ENCODE peak calls at places on chromosomes 1 and 21, in five cellular contexts. A, S, D, T and W are unnamed samples.

GRCh38 chr1:157969693-157970485 is 23.6 kb upstream of the KIRREL1 start:
- DNase-seq in A (peak; percentile 3), S (no peak), D (peak; percentile 81), T (no peak), W (peak; percentile 84)

GRCh38 chr21:46538262-46538661 is 66.6 kb downstream of the S100B start:
- DNase-seq in A (no peak), S (no peak), D (no peak), T (no peak), W (no peak)

GRCh38 chr1:160781914-160782689 is 13.9 kb upstream of the LY9 start:
- DNase-seq in A (no peak), S (no peak), D (no peak), T (no peak), W (no peak)

GRCh38 chr1:114023377-114023776 is 44.1 kb downstream of the OLFML3 start:
- DNase-seq in A (no peak), S (no peak), D (no peak), T (no peak), W (no peak)

GRCh38 chr21:35737425-35737824 is 322.9 kb downstream of the SETD4 start:
- DNase-seq in A (no peak), S (no peak), D (no peak), T (no peak), W (no peak)

GRCh38 chr1:91278754-91279153 is 125.9 kb downstream of the HFM1 start:
- DNase-seq in A (no peak), S (no peak), D (peak; percentile 16), T (no peak), W (peak; percentile 13)

GRCh38 chr1:69284508-69284907 is 283.2 kb upstream of the LRRC7 start:
- DNase-seq in A (no peak), S (no peak), D (no peak), T (no peak), W (no peak)

GRCh38 chr1:155060736-155061135 is 2.8 kb upstream of the EFNA4 start:
- DNase-seq in A (no peak), S (no peak), D (no peak), T (no peak), W (no peak)

GRCh38 chr1:169526120-169526832 is 40.5 kb upstream of the SLC19A2 start:
- DNase-seq in A (no peak), S (no peak), D (no peak), T (no peak), W (no peak)

GRCh38 chr1:16181887-16182719 is 26.2 kb upstream of the EPHA2 start:
- DNase-seq in A (no peak), S (no peak), D (peak; percentile 94), T (peak; percentile 93), W (peak; percentile 93)

GRCh38 chr1:86155807-86156561 is 588 bp downstream of the COL24A1 start:
- DNase-seq in A (no peak), S (no peak), D (peak; percentile 67), T (peak; percentile 74), W (peak; percentile 60)

GRCh38 chr21:23858878-23859277 is 1748.4 kb downstream of the MRPL39 start:
- DNase-seq in A (no peak), S (no peak), D (no peak), T (no peak), W (no peak)